ENCODE peak calls at places on chromosomes 6 and 20, in nine cellular contexts. A is activated T-helper 9 cell treated with anti-CD3 and anti-CD28 coated beads, Interleukin-2, amount 50 U/mL, for 16 hours; S is omental fat pad; O is dermis blood vessel endothelial cell; J is NCI-H1436 treated with DMSO at 0.1 percent for 48 hours; L is EL; M is KBM-7; H is AG09319; V is C1 segment of cervical spinal cord. N is an unnamed sample.

GRCh38 chr6:26594730-26595632 is 1.8 kb upstream of the ABT1 start:
- DNase-seq in A (no peak), S (no peak), O (peak), J (peak), L (peak), M (peak), H (peak), V (no peak), N (no peak)

GRCh38 chr6:109498049-109498448 is 15.0 kb upstream of the ZBTB24 start:
- DNase-seq in A (no peak), S (no peak), O (no peak), J (no peak), L (no peak), M (no peak), H (no peak), V (no peak), N (no peak)

GRCh38 chr20:33697129-33697528 is 10.9 kb upstream of the E2F1 start:
- DNase-seq in A (no peak), S (no peak), O (no peak), J (no peak), L (peak), M (no peak), H (no peak), V (peak), N (no peak)

GRCh38 chr6:96450082-96450759 is 71.4 kb upstream of the UFL1 start:
- DNase-seq in A (no peak), S (no peak), O (no peak), J (no peak), L (no peak), M (no peak), H (no peak), V (no peak), N (no peak)

GRCh38 chr20:35489717-35490116 is 34.3 kb downstream of the CEP250 start:
- DNase-seq in A (no peak), S (no peak), O (no peak), J (no peak), L (no peak), M (no peak), H (no peak), V (no peak), N (no peak)

GRCh38 chr20:1813101-1813529 is 82.1 kb upstream of the SIRPA start:
- DNase-seq in A (no peak), S (no peak), O (peak), J (no peak), L (peak), M (no peak), H (peak), V (no peak), N (no peak)

GRCh38 chr6:138691595-138692057 is 81.9 kb upstream of the CCDC28A start:
- DNase-seq in A (no peak), S (no peak), O (peak), J (no peak), L (peak), M (no peak), H (peak), V (peak), N (no peak)

GRCh38 chr20:41408131-41408789 is 41.6 kb upstream of the EMILIN3 start:
- DNase-seq in A (no peak), S (no peak), O (no peak), J (no peak), L (no peak), M (peak), H (no peak), V (no peak), N (no peak)

GRCh38 chr6:134074151-134074712 is 21.8 kb upstream of the SLC2A12 start:
- DNase-seq in A (no peak), S (no peak), O (peak), J (peak), L (no peak), M (no peak), H (no peak), V (peak), N (no peak)

GRCh38 chr6:73262701-73263569 is at the start of gene KHDC1:
- DNase-seq in A (peak), S (no peak), O (peak), J (no peak), L (peak), M (peak), H (no peak), V (peak), N (peak)

GRCh38 chr20:60117040-60117439 is 158.8 kb downstream of the CDH26 start:
- DNase-seq in A (no peak), S (no peak), O (no peak), J (no peak), L (peak), M (peak), H (no peak), V (no peak), N (no peak)

GRCh38 chr6:159197251-159197650 is 28.1 kb downstream of the FNDC1 start:
- DNase-seq in A (no peak), S (no peak), O (no peak), J (no peak), L (no peak), M (no peak), H (no peak), V (no peak), N (no peak)

GRCh38 chr6:116676021-116676420 is 5.0 kb upstream of the KPNA5 start:
- DNase-seq in A (no peak), S (no peak), O (no peak), J (no peak), L (no peak), M (no peak), H (no peak), V (no peak), N (no peak)

GRCh38 chr6:13030421-13030820 is 297.9 kb downstream of the TBC1D7 start:
- DNase-seq in A (no peak), S (no peak), O (no peak), J (no peak), L (no peak), M (no peak), H (peak), V (no peak), N (no peak)

GRCh38 chr6:31485063-31485462 is 12.9 kb upstream of the MICB start:
- DNase-seq in A (no peak), S (no peak), O (no peak), J (no peak), L (peak), M (no peak), H (no peak), V (no peak), N (no peak)

GRCh38 chr20:37990571-37991151 is 42.6 kb downstream of the TTI1 start:
- DNase-seq in A (peak), S (no peak), O (peak), J (no peak), L (peak), M (peak), H (no peak), V (no peak), N (no peak)